ENCODE peak calls at places on chromosomes 11 and 22, in five cellular contexts. C is coronary artery, L is GM03348, T is dermis blood vessel endothelial cell, N is ovary. B is an unnamed sample.

GRCh38 chr22:36921309-36922096 is 8.1 kb downstream of the CSF2RB start:
- DNase-seq in T (no peak), L (no peak), N (no peak), C (no peak), B (no peak)

GRCh38 chr22:50206599-50206998 is 5.8 kb downstream of the SELENOO start:
- DNase-seq in L (peak; percentile 67), C (no peak), N (no peak), T (peak; percentile 41), B (peak; percentile 86)

GRCh38 chr11:72975778-72976520 is 161.7 kb downstream of the ATG16L2 start:
- DNase-seq in L (peak; percentile 74), C (no peak), T (no peak), N (no peak), B (no peak)

GRCh38 chr11:34840736-34841386 is 75.3 kb downstream of the APIP start:
- DNase-seq in T (peak; percentile 40), N (no peak), L (peak; percentile 18), C (no peak), B (no peak)

GRCh38 chr11:46570790-46571398 is 22.9 kb downstream of the AMBRA1 start:
- DNase-seq in C (no peak), N (no peak), T (no peak), L (no peak), B (no peak)

GRCh38 chr22:44752285-44753188 is at the start of gene ARHGAP8:
- DNase-seq in T (no peak), C (no peak), L (no peak), N (no peak), B (peak; percentile 87)

GRCh38 chr22:21970037-21970799 is 12.4 kb downstream of the TOP3B start:
- DNase-seq in C (no peak), N (no peak), T (no peak), L (no peak), B (no peak)

GRCh38 chr11:45489281-45489906 is 176.0 kb downstream of the CHST1 start:
- DNase-seq in T (no peak), L (no peak), N (no peak), C (peak; percentile 47), B (no peak)

GRCh38 chr11:64037027-64037633 is 1.4 kb downstream of the FLRT1 start:
- DNase-seq in T (no peak), L (no peak), C (no peak), N (no peak), B (no peak)

GRCh38 chr11:91005458-91005857 is 782.6 kb upstream of the CHORDC1 start:
- DNase-seq in N (no peak), T (no peak), C (no peak), L (no peak), B (no peak)